ENCODE peak calls at places on chromosome 6, in four cellular contexts. Y is PC-9; A is CD8-positive, alpha-beta T cell; I is AG10803. P is an unnamed sample.

GRCh38 chr6:12047792-12048432 is 35.8 kb downstream of the HIVEP1 start:
- DNase-seq in Y (no peak), A (no peak), I (no peak), P (no peak)

GRCh38 chr6:7707787-7708186 is 18.1 kb upstream of the BMP6 start:
- DNase-seq in Y (no peak), A (no peak), I (peak; percentile 44), P (peak; percentile 61)

GRCh38 chr6:135904666-135905065 is 53.2 kb downstream of the PDE7B start:
- DNase-seq in Y (no peak), A (no peak), I (no peak), P (no peak)

GRCh38 chr6:79984261-79984660 is 20.2 kb upstream of the TTK start:
- DNase-seq in Y (no peak), A (no peak), I (peak; percentile 22), P (peak; percentile 16)

GRCh38 chr6:43733471-43734293 is 36.3 kb upstream of the VEGFA start:
- DNase-seq in Y (no peak), A (peak; percentile 63), I (no peak), P (no peak)

GRCh38 chr6:133436652-133437051 is 195.5 kb downstream of the EYA4 start:
- DNase-seq in Y (no peak), A (no peak), I (no peak), P (peak; percentile 17)

GRCh38 chr6:32973934-32974333 is 5.5 kb downstream of the BRD2 start:
- DNase-seq in Y (no peak), A (no peak), I (peak; percentile 44), P (peak; percentile 82)

GRCh38 chr6:166862287-166862977 is 93.9 kb downstream of the RNASET2 start:
- DNase-seq in Y (no peak), A (peak; percentile 58), I (no peak), P (peak; percentile 7)

GRCh38 chr6:157374889-157375443 is 6.0 kb upstream of the ZDHHC14 start:
- DNase-seq in Y (no peak), A (no peak), I (no peak), P (no peak)

GRCh38 chr6:153301602-153302001 is 170.5 kb upstream of the RGS17 start:
- DNase-seq in Y (no peak), A (no peak), I (no peak), P (no peak)

GRCh38 chr6:122400467-122401089 is 1.1 kb downstream of the HSF2 start:
- DNase-seq in Y (no peak), A (no peak), I (no peak), P (no peak)

GRCh38 chr6:180295-180694 is 112.0 kb upstream of the DUSP22 start:
- DNase-seq in Y (no peak), A (no peak), I (no peak), P (no peak)

GRCh38 chr6:155415953-155416352 is 39.7 kb downstream of the NOX3 start:
- DNase-seq in Y (no peak), A (no peak), I (no peak), P (no peak)

GRCh38 chr6:146650799-146651481 is 52.2 kb downstream of the ADGB start:
- DNase-seq in Y (no peak), A (no peak), I (peak; percentile 46), P (no peak)

GRCh38 chr6:40950986-40951730 is 87.9 kb downstream of the UNC5CL start:
- DNase-seq in Y (peak; percentile 48), A (no peak), I (peak; percentile 74), P (peak; percentile 57)

GRCh38 chr6:38570750-38571149 is 69.0 kb downstream of the BTBD9 start:
- DNase-seq in Y (no peak), A (no peak), I (peak; percentile 26), P (peak; percentile 66)

GRCh38 chr6:20404641-20405032 is 3.0 kb downstream of the E2F3 start:
- DNase-seq in Y (peak; percentile 59), A (peak; percentile 75), I (peak; percentile 68), P (peak; percentile 86)

GRCh38 chr6:141463237-141463977 is 669.3 kb upstream of the GJE1 start:
- DNase-seq in Y (no peak), A (no peak), I (peak; percentile 53), P (peak; percentile 75)

GRCh38 chr6:88983532-88983931 is 20.1 kb upstream of the RNGTT start:
- DNase-seq in Y (no peak), A (no peak), I (peak; percentile 41), P (peak; percentile 75)

GRCh38 chr6:138527376-138528092 is 28.2 kb upstream of the NHSL1 start:
- DNase-seq in Y (no peak), A (no peak), I (peak; percentile 24), P (no peak)

GRCh38 chr6:161618816-161619454 is 345.1 kb upstream of the AGPAT4 start:
- DNase-seq in Y (no peak), A (no peak), I (peak; percentile 77), P (peak; percentile 63)
- TF ChIP-seq CTCF in Y (peak; percentile 34), A (no peak), I (peak; percentile 91), P (peak; percentile 66)

GRCh38 chr6:126118934-126119333 is 132.6 kb downstream of the TRMT11 start:
- DNase-seq in Y (no peak), A (no peak), I (no peak), P (peak; percentile 12)
- H3K4me3 ChIP-seq in Y (no peak overlapping the region), A (no peak overlapping the region), I (no peak overlapping the region), P (no peak overlapping the region)

DNA sequence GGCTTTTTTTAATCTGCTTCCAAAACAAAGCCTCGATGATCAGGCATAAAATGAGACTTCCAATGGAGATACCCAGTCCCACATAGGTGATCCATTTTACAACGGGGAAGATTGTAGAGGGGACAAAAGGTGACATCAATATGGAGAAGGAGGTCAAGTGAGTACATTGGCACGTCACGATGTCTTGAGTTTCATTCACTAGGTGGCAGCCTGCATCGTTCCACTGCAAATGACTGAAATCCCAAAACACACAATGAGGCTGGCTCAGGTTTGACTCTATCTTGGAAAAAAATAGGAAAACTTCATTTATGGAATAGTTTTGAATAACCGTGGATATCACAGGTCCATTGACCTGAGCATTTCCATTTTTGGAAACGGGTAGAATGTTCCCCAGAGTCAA is 32.5 kb downstream of the ADGRF1 start:
- DNase-seq in Y (no peak), A (no peak), I (no peak), P (no peak)
- TF ChIP-seq CTCF in Y (no peak), A (no peak), I (peak; percentile 3), P (peak; percentile 24)

DNA sequence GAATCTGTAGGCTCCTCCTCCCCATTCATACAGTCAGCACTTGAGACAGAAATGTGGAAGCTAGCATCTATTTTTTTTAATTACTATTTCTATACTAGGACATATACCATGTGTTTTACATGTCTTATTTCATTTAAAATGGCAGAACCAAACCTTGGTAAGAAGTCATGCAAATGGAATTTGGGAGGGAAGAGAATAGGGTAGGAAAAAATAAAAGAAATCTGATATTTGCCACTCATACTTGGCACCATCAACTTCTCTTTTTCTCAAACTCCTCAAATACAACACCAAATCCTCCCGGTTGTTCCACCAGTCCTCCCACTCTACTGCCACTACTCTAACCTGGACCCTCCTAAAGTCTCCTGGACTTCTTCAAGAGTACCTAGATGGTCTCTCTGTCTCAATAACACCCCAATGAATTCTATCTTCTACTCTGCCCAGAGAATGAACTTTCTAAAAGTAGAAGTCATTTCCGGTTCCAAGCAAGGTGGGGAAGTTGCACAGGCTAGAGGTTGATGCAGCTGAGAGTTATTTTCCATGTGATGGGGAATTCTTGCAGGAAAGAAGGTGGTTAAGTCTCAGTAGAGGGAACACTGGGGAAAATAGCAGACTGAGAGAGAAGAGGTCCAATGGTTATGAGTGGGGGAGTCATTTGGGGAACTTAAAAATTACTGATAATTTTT is 54.0 kb downstream of the ATXN1 start:
- DNase-seq in Y (no peak), A (no peak), I (no peak), P (no peak)
- H3K4me3 ChIP-seq in Y (no peak overlapping the region), A (no peak overlapping the region), I (no peak overlapping the region), P (no peak overlapping the region)

DNA sequence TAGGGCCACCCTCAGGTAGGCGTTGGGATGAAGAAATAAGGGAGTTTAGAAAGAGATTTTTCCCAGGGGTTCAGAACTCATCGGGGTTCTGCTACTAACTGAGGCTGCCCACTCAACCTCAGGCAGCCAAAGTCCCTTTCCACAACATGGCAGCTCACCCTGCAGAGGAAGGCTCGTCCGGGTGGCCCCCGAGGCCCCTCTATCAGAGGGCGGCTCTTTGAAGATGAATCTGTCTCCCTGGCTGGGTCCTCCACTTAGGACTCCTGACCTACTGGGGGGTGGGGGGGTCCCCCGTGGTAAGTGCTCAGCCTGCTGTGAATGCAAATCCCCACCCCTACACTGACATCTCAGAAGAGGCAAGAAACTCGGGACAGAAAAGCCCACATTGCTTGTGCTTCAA is 182.9 kb downstream of the SOD2 start:
- DNase-seq in Y (no peak), A (no peak), I (no peak), P (no peak)
- TF ChIP-seq CTCF in Y (no peak), A (no peak), I (no peak), P (no peak)

DNA sequence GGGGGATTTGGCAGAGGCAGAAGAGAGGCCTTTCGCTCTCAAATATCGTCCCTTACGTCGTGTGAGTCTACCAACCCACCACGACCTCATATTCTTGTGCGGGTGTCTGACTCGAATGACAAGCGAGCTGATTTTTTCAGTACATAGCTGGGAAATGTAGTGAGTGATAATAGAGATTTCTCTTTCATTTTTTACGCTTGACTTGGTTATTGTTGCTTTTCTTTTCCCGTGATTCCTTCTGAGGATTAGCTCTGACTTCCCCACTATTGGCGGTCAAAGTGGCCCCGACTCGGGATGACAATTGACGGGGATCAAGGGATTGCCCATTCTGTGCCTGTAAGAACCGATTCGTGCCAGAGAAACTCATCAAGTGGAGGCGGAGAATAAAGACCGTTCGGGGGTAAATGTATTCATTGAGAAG is 44.3 kb upstream of the OSTM1 start:
- DNase-seq in Y (no peak), A (no peak), I (no peak), P (no peak)
- H3K4me3 ChIP-seq in Y (no peak overlapping the region), A (peak overlapping the region; percentile 26), I (peak overlapping the region; percentile 27), P (peak overlapping the region; percentile 33)

DNA sequence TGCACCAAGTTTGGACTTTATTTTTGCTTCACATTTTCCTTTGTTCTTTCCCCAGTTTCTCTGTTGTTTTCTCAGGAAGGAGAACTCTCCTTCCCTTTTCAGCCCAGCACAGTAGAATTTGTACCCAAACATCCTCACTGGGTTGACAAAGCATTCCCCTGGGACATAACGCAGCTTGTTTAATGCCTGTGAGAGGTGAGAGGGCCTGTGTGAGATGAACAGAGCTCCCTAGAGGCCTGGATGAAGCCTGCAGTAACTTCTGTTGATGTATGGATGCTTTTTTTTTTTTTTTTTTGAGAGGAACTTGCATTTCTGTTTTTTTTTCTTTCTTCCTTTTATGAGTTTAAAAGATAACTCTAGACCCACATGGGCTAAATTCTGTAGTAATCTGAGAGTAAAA is 104.9 kb upstream of the SLC22A23 start:
- DNase-seq in Y (no peak), A (no peak), I (no peak), P (peak; percentile 80)
- TF ChIP-seq CTCF in Y (no peak), A (no peak), I (peak; percentile 16), P (peak; percentile 67)

GRCh38 chr6:111625511-111626331 is 20.0 kb upstream of the TRAF3IP2 start:
- DNase-seq in Y (no peak), A (no peak), I (peak; percentile 58), P (peak; percentile 46)

GRCh38 chr6:111623046-111623718 is 17.5 kb upstream of the TRAF3IP2 start:
- DNase-seq in Y (no peak), A (no peak), I (no peak), P (no peak)

GRCh38 chr6:111624391-111625098 is 18.9 kb upstream of the TRAF3IP2 start:
- DNase-seq in Y (no peak), A (no peak), I (peak; percentile 22), P (no peak)

GRCh38 chr6:111626446-111626845 is 20.8 kb upstream of the TRAF3IP2 start:
- DNase-seq in Y (no peak), A (no peak), I (peak; percentile 26), P (no peak)

GRCh38 chr6:111625099-111625416 is 19.4 kb upstream of the TRAF3IP2 start:
- DNase-seq in Y (no peak), A (no peak), I (no peak), P (no peak)
- H3K4me3 ChIP-seq in Y (no peak overlapping the region), A (no peak overlapping the region), I (no peak overlapping the region), P (no peak overlapping the region)

P was measured in choroid plexus epithelial cell.